ENCODE peak calls at places on chromosome 18, in six cellular contexts. One of them, this sample, is unnamed.

GRCh38 chr18:58988595-58988994 is 123.9 kb downstream of the ZNF532 start:
- DNase-seq in AG04450: no peak
- DNase-seq in bronchial epithelial cell: no peak
- DNase-seq in NCI-H2029: no peak
- DNase-seq in type B pancreatic cell: no peak
- DNase-seq in foreskin fibroblast: no peak
- DNase-seq in this sample: no peak

GRCh38 chr18:75437979-75438378 is 10.5 kb upstream of the SMIM21 start:
- DNase-seq in AG04450: no peak
- DNase-seq in bronchial epithelial cell: no peak
- DNase-seq in NCI-H2029: no peak
- DNase-seq in type B pancreatic cell: no peak
- DNase-seq in foreskin fibroblast: no peak
- DNase-seq in this sample: no peak

GRCh38 chr18:48913201-48913600 is 37.6 kb downstream of the SMAD7 start:
- DNase-seq in AG04450: no peak
- DNase-seq in bronchial epithelial cell: no peak
- DNase-seq in NCI-H2029: peak
- DNase-seq in type B pancreatic cell: no peak
- DNase-seq in foreskin fibroblast: no peak
- DNase-seq in this sample: no peak

GRCh38 chr18:76610933-76611749 is 116.1 kb upstream of the ZNF516 start:
- DNase-seq in AG04450: no peak
- DNase-seq in bronchial epithelial cell: peak
- DNase-seq in NCI-H2029: no peak
- DNase-seq in type B pancreatic cell: no peak
- DNase-seq in foreskin fibroblast: peak
- DNase-seq in this sample: no peak

GRCh38 chr18:42429208-42429607 is 474.2 kb downstream of the PIK3C3 start:
- DNase-seq in AG04450: no peak
- DNase-seq in bronchial epithelial cell: no peak
- DNase-seq in NCI-H2029: no peak
- DNase-seq in type B pancreatic cell: no peak
- DNase-seq in foreskin fibroblast: no peak
- DNase-seq in this sample: no peak

GRCh38 chr18:59054892-59055291 is 84.8 kb upstream of the SEC11C start:
- DNase-seq in AG04450: no peak
- DNase-seq in bronchial epithelial cell: no peak
- DNase-seq in NCI-H2029: no peak
- DNase-seq in type B pancreatic cell: no peak
- DNase-seq in foreskin fibroblast: no peak
- DNase-seq in this sample: no peak

GRCh38 chr18:60982296-60982695 is 350.9 kb upstream of the CDH20 start:
- DNase-seq in AG04450: no peak
- DNase-seq in bronchial epithelial cell: no peak
- DNase-seq in NCI-H2029: no peak
- DNase-seq in type B pancreatic cell: no peak
- DNase-seq in foreskin fibroblast: no peak
- DNase-seq in this sample: no peak

GRCh38 chr18:8982416-8983183 is 119.9 kb upstream of the NDUFV2 start:
- DNase-seq in AG04450: peak
- DNase-seq in bronchial epithelial cell: peak
- DNase-seq in NCI-H2029: no peak
- DNase-seq in type B pancreatic cell: no peak
- DNase-seq in foreskin fibroblast: peak
- DNase-seq in this sample: peak

GRCh38 chr18:48028716-48029115 is 98.3 kb upstream of the SMAD2 start:
- DNase-seq in AG04450: no peak
- DNase-seq in bronchial epithelial cell: peak
- DNase-seq in NCI-H2029: no peak
- DNase-seq in type B pancreatic cell: no peak
- DNase-seq in foreskin fibroblast: no peak
- DNase-seq in this sample: peak

GRCh38 chr18:36304723-36305122 is 7.2 kb downstream of the FHOD3 start:
- DNase-seq in AG04450: no peak
- DNase-seq in bronchial epithelial cell: no peak
- DNase-seq in NCI-H2029: no peak
- DNase-seq in type B pancreatic cell: no peak
- DNase-seq in foreskin fibroblast: no peak
- DNase-seq in this sample: no peak

GRCh38 chr18:2776596-2776995 is 70.2 kb upstream of the EMILIN2 start:
- DNase-seq in AG04450: no peak
- DNase-seq in bronchial epithelial cell: peak
- DNase-seq in NCI-H2029: no peak
- DNase-seq in type B pancreatic cell: no peak
- DNase-seq in foreskin fibroblast: no peak
- DNase-seq in this sample: no peak

GRCh38 chr18:73948497-73948896 is 199.1 kb downstream of the FBXO15 start:
- DNase-seq in AG04450: no peak
- DNase-seq in bronchial epithelial cell: peak
- DNase-seq in NCI-H2029: no peak
- DNase-seq in type B pancreatic cell: no peak
- DNase-seq in foreskin fibroblast: peak
- DNase-seq in this sample: no peak

GRCh38 chr18:8800445-8800844 is 95.1 kb downstream of the MTCL1 start:
- DNase-seq in AG04450: peak
- DNase-seq in bronchial epithelial cell: peak
- DNase-seq in NCI-H2029: no peak
- DNase-seq in type B pancreatic cell: no peak
- DNase-seq in foreskin fibroblast: peak
- DNase-seq in this sample: peak

GRCh38 chr18:60935046-60935445 is 398.2 kb upstream of the CDH20 start:
- DNase-seq in AG04450: no peak
- DNase-seq in bronchial epithelial cell: no peak
- DNase-seq in NCI-H2029: no peak
- DNase-seq in type B pancreatic cell: no peak
- DNase-seq in foreskin fibroblast: peak
- DNase-seq in this sample: no peak

GRCh38 chr18:23133860-23134779 is 1.2 kb upstream of the CABLES1 start:
- DNase-seq in AG04450: no peak
- DNase-seq in bronchial epithelial cell: peak
- DNase-seq in NCI-H2029: peak
- DNase-seq in type B pancreatic cell: no peak
- DNase-seq in foreskin fibroblast: no peak
- DNase-seq in this sample: no peak

GRCh38 chr18:29234751-29235150 is 1057.8 kb upstream of the CDH2 start:
- DNase-seq in AG04450: no peak
- DNase-seq in bronchial epithelial cell: peak
- DNase-seq in NCI-H2029: no peak
- DNase-seq in type B pancreatic cell: no peak
- DNase-seq in foreskin fibroblast: no peak
- DNase-seq in this sample: peak